ENCODE peak calls at places on chromosomes 13 and 19, in six cellular contexts. One of them, this sample, is unnamed.
A peak's percentile ranks its signal among the peaks of the same experiment; 100 is the strongest.

GRCh38 chr19:13833330-13834265 is 38.4 kb downstream of the ZSWIM4 start:
- DNase-seq in non-pigmented ciliary epithelial cell: no peak
- DNase-seq in activated effector memory CD4-positive, alpha-beta T cell treated with Interleukin-2 at 50 U/mL for 16 hours: peak; percentile 82
- DNase-seq in prostate gland: peak; percentile 95
- DNase-seq in tibial nerve: peak; percentile 92
- DNase-seq in cardiac fibroblast: peak; percentile 91
- DNase-seq in this sample: peak; percentile 91

GRCh38 chr13:33319859-33320258 is 34.3 kb upstream of the STARD13 start:
- DNase-seq in non-pigmented ciliary epithelial cell: no peak
- DNase-seq in activated effector memory CD4-positive, alpha-beta T cell treated with Interleukin-2 at 50 U/mL for 16 hours: no peak
- DNase-seq in prostate gland: no peak
- DNase-seq in tibial nerve: no peak
- DNase-seq in cardiac fibroblast: no peak
- DNase-seq in this sample: no peak

GRCh38 chr13:40230833-40231266 is 435.6 kb downstream of the FOXO1 start:
- DNase-seq in non-pigmented ciliary epithelial cell: no peak
- DNase-seq in activated effector memory CD4-positive, alpha-beta T cell treated with Interleukin-2 at 50 U/mL for 16 hours: no peak
- DNase-seq in prostate gland: no peak
- DNase-seq in tibial nerve: no peak
- DNase-seq in cardiac fibroblast: peak; percentile 60
- DNase-seq in this sample: no peak

GRCh38 chr13:110396913-110397379 is 89.9 kb downstream of the COL4A2 start:
- DNase-seq in non-pigmented ciliary epithelial cell: peak; percentile 100
- DNase-seq in activated effector memory CD4-positive, alpha-beta T cell treated with Interleukin-2 at 50 U/mL for 16 hours: no peak
- DNase-seq in prostate gland: peak; percentile 85
- DNase-seq in tibial nerve: peak; percentile 91
- DNase-seq in cardiac fibroblast: peak; percentile 100
- DNase-seq in this sample: no peak

GRCh38 chr13:48647625-48648024 is 6.1 kb upstream of the CYSLTR2 start:
- DNase-seq in non-pigmented ciliary epithelial cell: no peak
- DNase-seq in activated effector memory CD4-positive, alpha-beta T cell treated with Interleukin-2 at 50 U/mL for 16 hours: no peak
- DNase-seq in prostate gland: no peak
- DNase-seq in tibial nerve: no peak
- DNase-seq in cardiac fibroblast: no peak
- DNase-seq in this sample: peak; percentile 23

GRCh38 chr19:14177496-14178074 is 28.4 kb downstream of the ADGRL1 start:
- DNase-seq in non-pigmented ciliary epithelial cell: no peak
- DNase-seq in activated effector memory CD4-positive, alpha-beta T cell treated with Interleukin-2 at 50 U/mL for 16 hours: no peak
- DNase-seq in prostate gland: no peak
- DNase-seq in tibial nerve: no peak
- DNase-seq in cardiac fibroblast: no peak
- DNase-seq in this sample: no peak

GRCh38 chr13:35496761-35497386 is 20.4 kb upstream of the MAB21L1 start:
- DNase-seq in non-pigmented ciliary epithelial cell: no peak
- DNase-seq in activated effector memory CD4-positive, alpha-beta T cell treated with Interleukin-2 at 50 U/mL for 16 hours: no peak
- DNase-seq in prostate gland: no peak
- DNase-seq in tibial nerve: no peak
- DNase-seq in cardiac fibroblast: peak; percentile 6
- DNase-seq in this sample: no peak

GRCh38 chr19:3117746-3118145 is 18.1 kb upstream of the GNA15 start:
- DNase-seq in non-pigmented ciliary epithelial cell: no peak
- DNase-seq in activated effector memory CD4-positive, alpha-beta T cell treated with Interleukin-2 at 50 U/mL for 16 hours: no peak
- DNase-seq in prostate gland: no peak
- DNase-seq in tibial nerve: no peak
- DNase-seq in cardiac fibroblast: no peak
- DNase-seq in this sample: no peak

GRCh38 chr19:11539495-11540365 is 1.1 kb downstream of the CNN1 start:
- DNase-seq in non-pigmented ciliary epithelial cell: no peak
- DNase-seq in activated effector memory CD4-positive, alpha-beta T cell treated with Interleukin-2 at 50 U/mL for 16 hours: no peak
- DNase-seq in prostate gland: no peak
- DNase-seq in tibial nerve: no peak
- DNase-seq in cardiac fibroblast: no peak
- DNase-seq in this sample: no peak

GRCh38 chr19:18417250-18418033 is 1.8 kb upstream of the SSBP4 start:
- DNase-seq in non-pigmented ciliary epithelial cell: no peak
- DNase-seq in activated effector memory CD4-positive, alpha-beta T cell treated with Interleukin-2 at 50 U/mL for 16 hours: no peak
- DNase-seq in prostate gland: no peak
- DNase-seq in tibial nerve: no peak
- DNase-seq in cardiac fibroblast: peak; percentile 78
- DNase-seq in this sample: peak; percentile 68

GRCh38 chr19:27822336-27822735 is 1390.6 kb downstream of the UQCRFS1 start:
- DNase-seq in non-pigmented ciliary epithelial cell: no peak
- DNase-seq in activated effector memory CD4-positive, alpha-beta T cell treated with Interleukin-2 at 50 U/mL for 16 hours: no peak
- DNase-seq in prostate gland: no peak
- DNase-seq in tibial nerve: no peak
- DNase-seq in cardiac fibroblast: peak; percentile 6
- DNase-seq in this sample: no peak

GRCh38 chr13:106400282-106400681 is 135.2 kb downstream of the EFNB2 start:
- DNase-seq in non-pigmented ciliary epithelial cell: no peak
- DNase-seq in activated effector memory CD4-positive, alpha-beta T cell treated with Interleukin-2 at 50 U/mL for 16 hours: no peak
- DNase-seq in prostate gland: no peak
- DNase-seq in tibial nerve: no peak
- DNase-seq in cardiac fibroblast: no peak
- DNase-seq in this sample: no peak

GRCh38 chr19:444677-445210 is 16.1 kb downstream of the SHC2 start:
- DNase-seq in non-pigmented ciliary epithelial cell: no peak
- DNase-seq in activated effector memory CD4-positive, alpha-beta T cell treated with Interleukin-2 at 50 U/mL for 16 hours: no peak
- DNase-seq in prostate gland: no peak
- DNase-seq in tibial nerve: no peak
- DNase-seq in cardiac fibroblast: no peak
- DNase-seq in this sample: no peak

GRCh38 chr13:48014359-48014758 is 13.3 kb upstream of the SUCLA2 start:
- DNase-seq in non-pigmented ciliary epithelial cell: no peak
- DNase-seq in activated effector memory CD4-positive, alpha-beta T cell treated with Interleukin-2 at 50 U/mL for 16 hours: no peak
- DNase-seq in prostate gland: no peak
- DNase-seq in tibial nerve: no peak
- DNase-seq in cardiac fibroblast: no peak
- DNase-seq in this sample: no peak

GRCh38 chr13:44938854-44939253 is 50.4 kb downstream of the NUFIP1 start:
- DNase-seq in non-pigmented ciliary epithelial cell: no peak
- DNase-seq in activated effector memory CD4-positive, alpha-beta T cell treated with Interleukin-2 at 50 U/mL for 16 hours: no peak
- DNase-seq in prostate gland: no peak
- DNase-seq in tibial nerve: no peak
- DNase-seq in cardiac fibroblast: no peak
- DNase-seq in this sample: no peak

GRCh38 chr19:34368338-34368737 is 3.3 kb downstream of the GPI start:
- DNase-seq in non-pigmented ciliary epithelial cell: no peak
- DNase-seq in activated effector memory CD4-positive, alpha-beta T cell treated with Interleukin-2 at 50 U/mL for 16 hours: no peak
- DNase-seq in prostate gland: no peak
- DNase-seq in tibial nerve: no peak
- DNase-seq in cardiac fibroblast: no peak
- DNase-seq in this sample: no peak

GRCh38 chr19:4267901-4268815 is 10.9 kb upstream of the SHD start:
- DNase-seq in non-pigmented ciliary epithelial cell: no peak
- DNase-seq in activated effector memory CD4-positive, alpha-beta T cell treated with Interleukin-2 at 50 U/mL for 16 hours: no peak
- DNase-seq in prostate gland: no peak
- DNase-seq in tibial nerve: no peak
- DNase-seq in cardiac fibroblast: no peak
- DNase-seq in this sample: no peak

GRCh38 chr13:25046985-25047660 is 48.8 kb upstream of the PABPC3 start:
- DNase-seq in non-pigmented ciliary epithelial cell: no peak
- DNase-seq in activated effector memory CD4-positive, alpha-beta T cell treated with Interleukin-2 at 50 U/mL for 16 hours: no peak
- DNase-seq in prostate gland: no peak
- DNase-seq in tibial nerve: no peak
- DNase-seq in cardiac fibroblast: no peak
- DNase-seq in this sample: no peak

GRCh38 chr13:94722596-94722995 is 10.3 kb upstream of the SOX21 start:
- DNase-seq in non-pigmented ciliary epithelial cell: no peak
- DNase-seq in activated effector memory CD4-positive, alpha-beta T cell treated with Interleukin-2 at 50 U/mL for 16 hours: no peak
- DNase-seq in prostate gland: no peak
- DNase-seq in tibial nerve: no peak
- DNase-seq in cardiac fibroblast: no peak
- DNase-seq in this sample: no peak

GRCh38 chr13:71870036-71870435 is 3.0 kb upstream of the DACH1 start:
- DNase-seq in non-pigmented ciliary epithelial cell: no peak
- DNase-seq in activated effector memory CD4-positive, alpha-beta T cell treated with Interleukin-2 at 50 U/mL for 16 hours: no peak
- DNase-seq in prostate gland: no peak
- DNase-seq in tibial nerve: no peak
- DNase-seq in cardiac fibroblast: no peak
- DNase-seq in this sample: no peak

GRCh38 chr19:14023404-14024235 is 4.3 kb upstream of the RLN3 start:
- DNase-seq in non-pigmented ciliary epithelial cell: no peak
- DNase-seq in activated effector memory CD4-positive, alpha-beta T cell treated with Interleukin-2 at 50 U/mL for 16 hours: no peak
- DNase-seq in prostate gland: no peak
- DNase-seq in tibial nerve: no peak
- DNase-seq in cardiac fibroblast: peak; percentile 65
- DNase-seq in this sample: peak; percentile 79

GRCh38 chr13:27991881-27992280 is 3.4 kb upstream of the URAD start:
- DNase-seq in non-pigmented ciliary epithelial cell: no peak
- DNase-seq in activated effector memory CD4-positive, alpha-beta T cell treated with Interleukin-2 at 50 U/mL for 16 hours: no peak
- DNase-seq in prostate gland: no peak
- DNase-seq in tibial nerve: no peak
- DNase-seq in cardiac fibroblast: no peak
- DNase-seq in this sample: no peak

GRCh38 chr19:38515906-38516305 is 82.4 kb downstream of the RYR1 start:
- DNase-seq in non-pigmented ciliary epithelial cell: no peak
- DNase-seq in activated effector memory CD4-positive, alpha-beta T cell treated with Interleukin-2 at 50 U/mL for 16 hours: no peak
- DNase-seq in prostate gland: no peak
- DNase-seq in tibial nerve: no peak
- DNase-seq in cardiac fibroblast: no peak
- DNase-seq in this sample: no peak

GRCh38 chr13:42272776-42273175 is 824 bp downstream of the AKAP11 start:
- DNase-seq in non-pigmented ciliary epithelial cell: no peak
- DNase-seq in activated effector memory CD4-positive, alpha-beta T cell treated with Interleukin-2 at 50 U/mL for 16 hours: no peak
- DNase-seq in prostate gland: no peak
- DNase-seq in tibial nerve: no peak
- DNase-seq in cardiac fibroblast: no peak
- DNase-seq in this sample: no peak

GRCh38 chr19:19670070-19670551 is 1.5 kb downstream of the ZNF101 start:
- DNase-seq in non-pigmented ciliary epithelial cell: no peak
- DNase-seq in activated effector memory CD4-positive, alpha-beta T cell treated with Interleukin-2 at 50 U/mL for 16 hours: no peak
- DNase-seq in prostate gland: no peak
- DNase-seq in tibial nerve: no peak
- DNase-seq in cardiac fibroblast: no peak
- DNase-seq in this sample: no peak

GRCh38 chr19:29381353-29382203 is 144.2 kb upstream of the VSTM2B start:
- DNase-seq in non-pigmented ciliary epithelial cell: no peak
- DNase-seq in activated effector memory CD4-positive, alpha-beta T cell treated with Interleukin-2 at 50 U/mL for 16 hours: no peak
- DNase-seq in prostate gland: no peak
- DNase-seq in tibial nerve: no peak
- DNase-seq in cardiac fibroblast: no peak
- DNase-seq in this sample: no peak

GRCh38 chr19:10553943-10554381 is 10.3 kb downstream of the ATG4D start:
- DNase-seq in non-pigmented ciliary epithelial cell: no peak
- DNase-seq in activated effector memory CD4-positive, alpha-beta T cell treated with Interleukin-2 at 50 U/mL for 16 hours: peak; percentile 51
- DNase-seq in prostate gland: no peak
- DNase-seq in tibial nerve: no peak
- DNase-seq in cardiac fibroblast: no peak
- DNase-seq in this sample: no peak

GRCh38 chr13:91185294-91185863 is 162.1 kb upstream of the MIR17HG start:
- DNase-seq in non-pigmented ciliary epithelial cell: no peak
- DNase-seq in activated effector memory CD4-positive, alpha-beta T cell treated with Interleukin-2 at 50 U/mL for 16 hours: no peak
- DNase-seq in prostate gland: no peak
- DNase-seq in tibial nerve: no peak
- DNase-seq in cardiac fibroblast: peak; percentile 6
- DNase-seq in this sample: peak; percentile 2

GRCh38 chr19:19997656-19998268 is 41.5 kb downstream of the ZNF682 start:
- DNase-seq in non-pigmented ciliary epithelial cell: no peak
- DNase-seq in activated effector memory CD4-positive, alpha-beta T cell treated with Interleukin-2 at 50 U/mL for 16 hours: peak; percentile 13
- DNase-seq in prostate gland: peak; percentile 10
- DNase-seq in tibial nerve: no peak
- DNase-seq in cardiac fibroblast: peak; percentile 6
- DNase-seq in this sample: no peak

GRCh38 chr19:57934820-57935665 is at the start of gene ZNF418:
- DNase-seq in non-pigmented ciliary epithelial cell: peak; percentile 51
- DNase-seq in activated effector memory CD4-positive, alpha-beta T cell treated with Interleukin-2 at 50 U/mL for 16 hours: peak; percentile 14
- DNase-seq in prostate gland: peak; percentile 78
- DNase-seq in tibial nerve: peak; percentile 37
- DNase-seq in cardiac fibroblast: peak; percentile 87
- DNase-seq in this sample: peak; percentile 82

GRCh38 chr13:114012921-114013320 is 39.0 kb upstream of the C13orf46 start:
- DNase-seq in non-pigmented ciliary epithelial cell: no peak
- DNase-seq in activated effector memory CD4-positive, alpha-beta T cell treated with Interleukin-2 at 50 U/mL for 16 hours: no peak
- DNase-seq in prostate gland: no peak
- DNase-seq in tibial nerve: no peak
- DNase-seq in cardiac fibroblast: no peak
- DNase-seq in this sample: no peak

This sample was measured in dermis microvascular lymphatic vessel endothelial cell.